ENCODE peak calls at places on chromosomes 11 and 22, in nine cellular contexts. G, O, H, L, N, E, C, W and J are unnamed samples.

GRCh38 chr11:90874971-90875370 is 652.1 kb upstream of the CHORDC1 start:
- DNase-seq in G (no peak), O (no peak), H (no peak), L (peak), N (no peak), E (no peak), C (no peak), W (no peak), J (no peak)

GRCh38 chr11:69403556-69404215 is 77.8 kb upstream of the LINC01488 start:
- DNase-seq in G (no peak), O (peak), H (peak), L (no peak), N (no peak), E (no peak), C (no peak), W (no peak), J (no peak)

GRCh38 chr11:116691779-116692178 is 81.0 kb downstream of the BUD13 start:
- DNase-seq in G (peak), O (no peak), H (peak), L (no peak), N (peak), E (peak), C (peak), W (peak), J (no peak)

GRCh38 chr22:40560551-40560950 is 76.0 kb downstream of the MRTFA start:
- DNase-seq in G (no peak), O (peak), H (peak), L (no peak), N (no peak), E (no peak), C (no peak), W (no peak), J (no peak)

GRCh38 chr11:130436171-130436570 is 7.8 kb upstream of the ADAMTS8 start:
- DNase-seq in G (no peak), O (no peak), H (no peak), L (no peak), N (no peak), E (no peak), C (no peak), W (no peak), J (no peak)

GRCh38 chr22:49350441-49351121 is 477.1 kb downstream of the BRD1 start:
- DNase-seq in G (no peak), O (no peak), H (no peak), L (no peak), N (peak), E (no peak), C (no peak), W (no peak), J (no peak)

GRCh38 chr11:127474735-127475134 is 474.2 kb upstream of the KIRREL3 start:
- DNase-seq in G (no peak), O (no peak), H (no peak), L (no peak), N (no peak), E (no peak), C (no peak), W (no peak), J (no peak)

GRCh38 chr11:14065153-14065552 is 102.6 kb downstream of the SPON1 start:
- DNase-seq in G (peak), O (no peak), H (no peak), L (no peak), N (no peak), E (no peak), C (no peak), W (no peak), J (no peak)

GRCh38 chr11:4865855-4866254 is 15.8 kb upstream of the OR51T1 start:
- DNase-seq in G (no peak), O (no peak), H (no peak), L (no peak), N (no peak), E (no peak), C (no peak), W (no peak), J (no peak)

GRCh38 chr11:57248780-57249383 is 11.8 kb upstream of the APLNR start:
- DNase-seq in G (peak), O (peak), H (peak), L (peak), N (peak), E (no peak), C (no peak), W (peak), J (peak)

GRCh38 chr22:17368727-17369552 is at the start of gene CECR2:
- DNase-seq in G (peak), O (no peak), H (no peak), L (no peak), N (peak), E (no peak), C (no peak), W (peak), J (peak)

GRCh38 chr11:47992959-47993820 is 12.8 kb downstream of the PTPRJ start:
- DNase-seq in G (no peak), O (peak), H (peak), L (no peak), N (no peak), E (no peak), C (no peak), W (no peak), J (no peak)

GRCh38 chr22:38205261-38206128 is 3.7 kb downstream of the MAFF start:
- DNase-seq in G (no peak), O (peak), H (peak), L (no peak), N (no peak), E (no peak), C (no peak), W (peak), J (peak)